ENCODE peak calls at places on chromosomes 13 and 19, in five cellular contexts. One of them, this sample, is unnamed.
A peak's percentile ranks its signal among the peaks of the same experiment; 100 is the strongest.

GRCh38 chr13:23778879-23779278 is 110.3 kb downstream of the MIPEP start:
- DNase-seq in A549: no peak
- DNase-seq in SK-N-SH: no peak
- DNase-seq in ovary: no peak
- DNase-seq in K562: no peak
- DNase-seq in this sample: no peak

GRCh38 chr13:99320693-99321481 is 13.7 kb upstream of the GPR183 start:
- DNase-seq in A549: no peak
- DNase-seq in SK-N-SH: no peak
- DNase-seq in ovary: no peak
- DNase-seq in K562: no peak
- DNase-seq in this sample: no peak

GRCh38 chr19:41984961-41985360 is 9.1 kb downstream of the ATP1A3 start:
- DNase-seq in A549: no peak
- DNase-seq in SK-N-SH: no peak
- DNase-seq in ovary: no peak
- DNase-seq in K562: no peak
- DNase-seq in this sample: no peak

GRCh38 chr13:34523401-34523800 is 418.7 kb upstream of the NBEA start:
- DNase-seq in A549: no peak
- DNase-seq in SK-N-SH: no peak
- DNase-seq in ovary: no peak
- DNase-seq in K562: no peak
- DNase-seq in this sample: no peak

GRCh38 chr19:42400404-42400803 is 10.3 kb upstream of the CNFN start:
- DNase-seq in A549: no peak
- DNase-seq in SK-N-SH: no peak
- DNase-seq in ovary: no peak
- DNase-seq in K562: no peak
- DNase-seq in this sample: no peak

GRCh38 chr13:111394211-111394922 is 73.9 kb downstream of the TEX29 start:
- DNase-seq in A549: no peak
- DNase-seq in SK-N-SH: no peak
- DNase-seq in ovary: no peak
- DNase-seq in K562: no peak
- DNase-seq in this sample: no peak

GRCh38 chr13:95420501-95420900 is 119.2 kb upstream of the ABCC4 start:
- DNase-seq in A549: no peak
- DNase-seq in SK-N-SH: no peak
- DNase-seq in ovary: no peak
- DNase-seq in K562: no peak
- DNase-seq in this sample: no peak

GRCh38 chr19:10433131-10433536 is 12.8 kb downstream of the PDE4A start:
- DNase-seq in A549: no peak
- DNase-seq in SK-N-SH: no peak
- DNase-seq in ovary: no peak
- DNase-seq in K562: no peak
- DNase-seq in this sample: no peak

GRCh38 chr19:18478545-18479311 is 40.8 kb upstream of the ISYNA1 start:
- DNase-seq in A549: peak; percentile 83
- DNase-seq in SK-N-SH: peak; percentile 70
- DNase-seq in ovary: peak; percentile 86
- DNase-seq in K562: peak; percentile 69
- DNase-seq in this sample: peak; percentile 56

GRCh38 chr13:28854657-28855056 is 34.5 kb downstream of the MTUS2 start:
- DNase-seq in A549: no peak
- DNase-seq in SK-N-SH: no peak
- DNase-seq in ovary: no peak
- DNase-seq in K562: peak; percentile 5
- DNase-seq in this sample: no peak

GRCh38 chr13:101640797-101641400 is 188.4 kb downstream of the ITGBL1 start:
- DNase-seq in A549: no peak
- DNase-seq in SK-N-SH: no peak
- DNase-seq in ovary: no peak
- DNase-seq in K562: no peak
- DNase-seq in this sample: no peak

GRCh38 chr19:4431808-4432674 is 25.6 kb downstream of the UBXN6 start:
- DNase-seq in A549: no peak
- DNase-seq in SK-N-SH: no peak
- DNase-seq in ovary: no peak
- DNase-seq in K562: no peak
- DNase-seq in this sample: no peak

GRCh38 chr13:43279696-43280095 is 256.3 kb downstream of the DNAJC15 start:
- DNase-seq in A549: no peak
- DNase-seq in SK-N-SH: no peak
- DNase-seq in ovary: no peak
- DNase-seq in K562: no peak
- DNase-seq in this sample: no peak

DNA sequence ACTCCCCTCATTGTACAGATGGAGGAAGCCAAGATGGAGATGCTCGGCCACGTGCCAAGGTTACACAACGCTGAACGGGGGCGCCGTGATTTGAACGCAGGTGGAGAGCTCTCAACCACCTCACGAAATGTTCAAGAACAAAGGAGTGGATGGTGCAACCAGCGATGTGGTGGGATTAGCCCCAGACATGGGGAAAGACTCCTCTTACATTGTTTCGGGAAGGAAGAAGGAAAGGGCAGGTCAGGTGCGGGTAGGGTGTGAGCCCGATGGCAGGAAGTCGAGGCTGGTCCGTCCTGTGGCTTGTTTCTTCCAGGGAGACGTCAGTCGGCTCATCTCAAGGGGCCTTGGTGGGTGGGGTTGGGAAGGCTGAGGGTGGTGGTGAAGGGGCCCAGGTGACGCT is 7.1 kb upstream of the KLK14 start:
- DNase-seq in A549: no peak
- DNase-seq in SK-N-SH: no peak
- DNase-seq in ovary: no peak
- DNase-seq in K562: no peak
- DNase-seq in this sample: no peak
- TF ChIP-seq EP300 in A549: no peak
- TF ChIP-seq EP300 in SK-N-SH: no peak
- TF ChIP-seq EP300 in ovary: no peak
- TF ChIP-seq EP300 in K562: no peak
- TF ChIP-seq EP300 in this sample: no peak

GRCh38 chr13:109655611-109656010 is 130.8 kb downstream of the IRS2 start:
- DNase-seq in A549: no peak
- DNase-seq in SK-N-SH: peak; percentile 56
- DNase-seq in ovary: no peak
- DNase-seq in K562: no peak
- DNase-seq in this sample: no peak

GRCh38 chr13:109657395-109657794 is 129.0 kb downstream of the IRS2 start:
- DNase-seq in A549: no peak
- DNase-seq in SK-N-SH: peak; percentile 64
- DNase-seq in ovary: no peak
- DNase-seq in K562: no peak
- DNase-seq in this sample: no peak

GRCh38 chr13:109652536-109652935 is 133.8 kb downstream of the IRS2 start:
- DNase-seq in A549: no peak
- DNase-seq in SK-N-SH: no peak
- DNase-seq in ovary: no peak
- DNase-seq in K562: no peak
- DNase-seq in this sample: no peak

GRCh38 chr13:109654341-109655205 is 131.8 kb downstream of the IRS2 start:
- DNase-seq in A549: no peak
- DNase-seq in SK-N-SH: no peak
- DNase-seq in ovary: no peak
- DNase-seq in K562: no peak
- DNase-seq in this sample: no peak

DNA sequence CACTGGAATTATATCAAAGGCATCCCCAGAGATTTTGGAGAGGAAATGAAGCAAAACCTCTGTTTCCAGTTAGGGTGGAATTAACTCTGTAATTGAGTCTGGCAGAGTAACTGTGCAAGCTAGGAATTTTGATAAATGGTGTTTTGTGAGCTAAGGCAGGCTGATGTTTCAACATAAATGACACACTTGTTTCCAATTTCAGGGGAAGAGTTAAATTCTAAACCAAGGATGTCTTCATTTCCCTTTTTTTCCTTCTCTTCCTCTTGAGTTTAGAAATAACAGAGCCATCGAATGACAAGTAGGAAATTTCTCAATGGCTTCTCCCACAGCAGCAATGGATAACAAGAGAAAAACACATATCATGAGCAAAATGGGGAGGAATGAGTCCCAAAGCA is 131.2 kb downstream of the IRS2 start:
- DNase-seq in A549: no peak
- DNase-seq in SK-N-SH: peak; percentile 61
- DNase-seq in ovary: no peak
- DNase-seq in K562: no peak
- DNase-seq in this sample: no peak
- TF ChIP-seq CTCF in A549: no peak
- TF ChIP-seq CTCF in SK-N-SH: no peak
- TF ChIP-seq CTCF in ovary: no peak
- TF ChIP-seq CTCF in K562: no peak
- TF ChIP-seq CTCF in this sample: no peak

DNA sequence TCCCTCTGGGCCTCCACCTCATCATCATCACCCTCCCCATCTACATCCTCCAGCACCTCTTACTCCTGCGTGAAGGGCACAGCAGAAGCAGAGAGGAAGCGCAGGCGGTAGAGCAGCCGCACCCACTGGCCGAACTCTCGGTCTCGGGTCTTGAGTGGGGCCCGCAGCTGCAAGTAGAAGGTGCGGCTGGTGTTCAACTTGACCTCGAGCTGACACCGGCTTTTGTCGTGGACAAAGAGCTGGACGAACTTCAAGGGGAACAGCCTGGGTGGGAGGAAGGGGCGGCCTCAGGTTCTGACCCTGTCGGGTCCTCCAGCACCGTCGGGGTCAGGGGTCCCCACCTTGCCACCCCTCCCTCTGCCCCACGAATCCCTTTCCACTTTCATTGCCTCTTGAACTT is 8.7 kb upstream of the EMC10 start:
- DNase-seq in A549: no peak
- DNase-seq in SK-N-SH: no peak
- DNase-seq in ovary: no peak
- DNase-seq in K562: no peak
- DNase-seq in this sample: no peak
- H3K4me1 ChIP-seq in A549: no peaks in the 10 kb centered on the region
- H3K4me1 ChIP-seq in SK-N-SH: no peaks in the 10 kb centered on the region
- H3K4me1 ChIP-seq in ovary: no peaks in the 10 kb centered on the region
- H3K4me1 ChIP-seq in K562: peaks cover 8% of the 10 kb centered on the region
- H3K4me1 ChIP-seq in this sample: no peaks in the 10 kb centered on the region

GRCh38 chr13:35727881-35728280 is 251.4 kb upstream of the MAB21L1 start:
- DNase-seq in A549: no peak
- DNase-seq in SK-N-SH: no peak
- DNase-seq in ovary: no peak
- DNase-seq in K562: no peak
- DNase-seq in this sample: no peak
- TF ChIP-seq EP300 in A549: no peak
- TF ChIP-seq EP300 in SK-N-SH: no peak
- TF ChIP-seq EP300 in ovary: no peak
- TF ChIP-seq EP300 in K562: no peak
- TF ChIP-seq EP300 in this sample: no peak

GRCh38 chr13:89959074-89959473 is 1388.4 kb upstream of the MIR17HG start:
- DNase-seq in A549: no peak
- DNase-seq in SK-N-SH: no peak
- DNase-seq in ovary: no peak
- DNase-seq in K562: no peak
- DNase-seq in this sample: no peak
- TF ChIP-seq CTCF in A549: no peak
- TF ChIP-seq CTCF in SK-N-SH: no peak
- TF ChIP-seq CTCF in ovary: no peak
- TF ChIP-seq CTCF in K562: no peak
- TF ChIP-seq CTCF in this sample: no peak

DNA sequence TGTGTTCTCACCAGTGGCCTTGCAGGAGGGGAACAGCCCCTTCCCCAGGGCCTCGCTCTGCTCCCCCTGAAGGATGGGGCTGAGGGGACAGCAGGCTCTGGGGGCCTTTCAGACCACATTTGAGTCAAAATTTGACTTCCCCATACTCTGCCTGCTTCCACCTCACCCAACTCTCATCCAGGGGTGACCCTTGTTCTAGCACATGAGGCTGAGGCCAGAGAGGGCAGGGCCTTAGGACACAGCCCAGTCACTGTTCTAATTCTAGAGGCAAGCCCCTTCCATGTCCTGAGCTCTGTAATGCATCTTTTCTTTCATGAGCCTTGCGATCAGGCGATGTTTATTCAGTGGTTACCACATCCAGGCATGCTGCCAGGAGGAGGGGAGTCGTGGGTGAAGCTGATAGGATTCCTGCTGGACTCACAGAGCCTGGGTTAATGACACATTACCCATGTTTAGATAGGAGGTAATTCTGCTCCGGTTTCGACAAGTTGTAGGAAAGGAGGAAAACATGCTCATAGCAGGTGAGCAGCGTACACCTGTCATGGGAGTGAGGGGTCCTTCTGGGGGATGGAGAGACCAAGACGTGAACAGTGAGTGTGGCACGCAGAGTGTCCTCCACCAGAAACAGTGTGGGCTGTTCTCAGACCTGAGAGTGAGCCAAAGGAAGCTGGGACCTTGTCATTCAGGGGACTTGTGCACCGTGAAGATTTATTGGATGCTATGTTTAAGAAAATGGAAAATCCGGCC is 9.3 kb downstream of the RPS9 start:
- DNase-seq in A549: peak; percentile 90
- DNase-seq in SK-N-SH: peak; percentile 82
- DNase-seq in ovary: peak; percentile 97
- DNase-seq in K562: peak; percentile 80
- DNase-seq in this sample: peak; percentile 84
- H3K4me1 ChIP-seq in A549: peaks cover 64% of the 10 kb centered on the region
- H3K4me1 ChIP-seq in SK-N-SH: peaks cover 18% of the 10 kb centered on the region
- H3K4me1 ChIP-seq in ovary: peaks cover 36% of the 10 kb centered on the region
- H3K4me1 ChIP-seq in K562: peaks cover 65% of the 10 kb centered on the region
- H3K4me1 ChIP-seq in this sample: peaks cover 41% of the 10 kb centered on the region

GRCh38 chr13:49641810-49642291 is 13.5 kb downstream of the ARL11 start:
- DNase-seq in A549: no peak
- DNase-seq in SK-N-SH: no peak
- DNase-seq in ovary: no peak
- DNase-seq in K562: peak; percentile 48
- DNase-seq in this sample: peak; percentile 49
- TF ChIP-seq EP300 in A549: no peak
- TF ChIP-seq EP300 in SK-N-SH: no peak
- TF ChIP-seq EP300 in ovary: no peak
- TF ChIP-seq EP300 in K562: no peak
- TF ChIP-seq EP300 in this sample: no peak

This sample was measured in tibial nerve.